ENCODE peak calls at places on chromosomes 11 and 22, in nine cellular contexts. E, K, Z, H, X, W, P, L and U are unnamed samples.
A peak's percentile ranks its signal among the peaks of the same experiment; 100 is the strongest.

GRCh38 chr11:63869686-63870085 is 30.8 kb downstream of the MARK2 start:
- DNase-seq in E (no peak), K (no peak), Z (no peak), H (no peak), X (no peak), W (no peak), P (no peak), L (no peak), U (no peak)

GRCh38 chr11:87173185-87174039 is 135.7 kb downstream of the TMEM135 start:
- DNase-seq in E (no peak), K (no peak), Z (peak; percentile 28), H (no peak), X (peak; percentile 32), W (peak; percentile 79), P (no peak), L (no peak), U (no peak)

GRCh38 chr11:44886765-44887164 is 63.9 kb downstream of the TP53I11 start:
- DNase-seq in E (no peak), K (no peak), Z (peak; percentile 34), H (no peak), X (peak; percentile 54), W (peak; percentile 84), P (no peak), L (no peak), U (no peak)

GRCh38 chr22:40588726-40589125 is 47.8 kb downstream of the MRTFA start:
- DNase-seq in E (no peak), K (no peak), Z (no peak), H (no peak), X (no peak), W (no peak), P (no peak), L (no peak), U (no peak)

GRCh38 chr11:119484741-119485605 is 62.0 kb upstream of the THY1 start:
- DNase-seq in E (no peak), K (no peak), Z (no peak), H (peak; percentile 43), X (no peak), W (no peak), P (no peak), L (no peak), U (no peak)

GRCh38 chr11:122097419-122098001 is 18.5 kb downstream of the BLID start:
- DNase-seq in E (no peak), K (no peak), Z (no peak), H (no peak), X (peak; percentile 66), W (peak; percentile 76), P (no peak), L (no peak), U (no peak)

GRCh38 chr22:33539902-33540751 is 380.1 kb downstream of the LARGE1 start:
- DNase-seq in E (peak; percentile 8), K (no peak), Z (no peak), H (peak; percentile 55), X (no peak), W (peak; percentile 17), P (peak; percentile 58), L (peak; percentile 59), U (peak; percentile 73)

GRCh38 chr11:8561461-8561860 is 32.6 kb downstream of the STK33 start:
- DNase-seq in E (no peak), K (no peak), Z (no peak), H (no peak), X (no peak), W (no peak), P (no peak), L (no peak), U (no peak)

GRCh38 chr11:96342131-96342970 is 644 bp downstream of the MAML2 start:
- DNase-seq in E (no peak), K (no peak), Z (no peak), H (no peak), X (no peak), W (peak; percentile 55), P (no peak), L (no peak), U (no peak)

GRCh38 chr11:19756675-19757475 is 44.2 kb downstream of the NAV2 start:
- DNase-seq in E (peak; percentile 53), K (no peak), Z (peak; percentile 62), H (no peak), X (no peak), W (peak; percentile 68), P (peak; percentile 47), L (no peak), U (no peak)

GRCh38 chr11:64009234-64009633 is 23.0 kb downstream of the OTUB1 start:
- DNase-seq in E (no peak), K (no peak), Z (no peak), H (peak; percentile 43), X (no peak), W (no peak), P (no peak), L (no peak), U (no peak)

GRCh38 chr11:132365650-132366049 is 995.2 kb downstream of the NTM start:
- DNase-seq in E (no peak), K (no peak), Z (no peak), H (no peak), X (no peak), W (no peak), P (no peak), L (no peak), U (no peak)

GRCh38 chr22:39234867-39235687 is 9.7 kb downstream of the PDGFB start:
- DNase-seq in E (no peak), K (no peak), Z (no peak), H (no peak), X (no peak), W (no peak), P (peak; percentile 76), L (no peak), U (no peak)

GRCh38 chr22:25050566-25050965 is 98.0 kb downstream of the KIAA1671 start:
- DNase-seq in E (no peak), K (no peak), Z (no peak), H (no peak), X (no peak), W (no peak), P (no peak), L (no peak), U (no peak)

GRCh38 chr11:10400856-10401255 is 54.2 kb upstream of the AMPD3 start:
- DNase-seq in E (no peak), K (no peak), Z (no peak), H (no peak), X (no peak), W (peak; percentile 36), P (no peak), L (no peak), U (no peak)

GRCh38 chr11:120186799-120187591 is 23.8 kb upstream of the OAF start:
- DNase-seq in E (no peak), K (no peak), Z (no peak), H (no peak), X (peak; percentile 3), W (peak; percentile 59), P (no peak), L (no peak), U (peak; percentile 61)

GRCh38 chr11:74754507-74755255 is 6.0 kb downstream of the RNF169 start:
- DNase-seq in E (no peak), K (no peak), Z (peak; percentile 57), H (no peak), X (peak; percentile 75), W (peak; percentile 96), P (no peak), L (no peak), U (no peak)

GRCh38 chr22:45204751-45205623 is 35.7 kb downstream of the KIAA0930 start:
- DNase-seq in E (no peak), K (no peak), Z (no peak), H (no peak), X (no peak), W (no peak), P (no peak), L (no peak), U (no peak)

GRCh38 chr11:10351768-10352641 is 47.1 kb downstream of the ADM start:
- DNase-seq in E (no peak), K (no peak), Z (no peak), H (peak; percentile 27), X (peak; percentile 71), W (peak; percentile 81), P (peak; percentile 72), L (no peak), U (no peak)

GRCh38 chr11:12242926-12243325 is 132.5 kb downstream of the MICAL2 start:
- DNase-seq in E (no peak), K (no peak), Z (no peak), H (no peak), X (no peak), W (no peak), P (no peak), L (no peak), U (no peak)

GRCh38 chr22:41900652-41901312 is 14.1 kb downstream of the SHISA8 start:
- DNase-seq in E (no peak), K (no peak), Z (no peak), H (no peak), X (no peak), W (no peak), P (no peak), L (no peak), U (no peak)

GRCh38 chr11:28627690-28628255 is 519.6 kb downstream of the METTL15 start:
- DNase-seq in E (no peak), K (no peak), Z (no peak), H (no peak), X (no peak), W (no peak), P (no peak), L (no peak), U (no peak)

GRCh38 chr11:45856044-45856468 is 8.8 kb downstream of the CRY2 start:
- DNase-seq in E (no peak), K (no peak), Z (no peak), H (no peak), X (no peak), W (peak; percentile 85), P (no peak), L (no peak), U (no peak)

GRCh38 chr11:43770173-43770572 is 89.6 kb downstream of the HSD17B12 start:
- DNase-seq in E (no peak), K (no peak), Z (no peak), H (no peak), X (no peak), W (no peak), P (no peak), L (no peak), U (no peak)

GRCh38 chr11:27820249-27820648 is 120.0 kb upstream of the BDNF start:
- DNase-seq in E (no peak), K (no peak), Z (no peak), H (no peak), X (no peak), W (peak; percentile 25), P (no peak), L (no peak), U (no peak)

GRCh38 chr11:55942785-55943392 is 6.7 kb upstream of the OR5I1 start:
- DNase-seq in E (no peak), K (no peak), Z (no peak), H (peak; percentile 14), X (peak; percentile 9), W (peak; percentile 1), P (no peak), L (no peak), U (no peak)

GRCh38 chr22:20234760-20235452 is 33.2 kb downstream of the RTN4R start:
- DNase-seq in E (no peak), K (no peak), Z (no peak), H (no peak), X (no peak), W (no peak), P (no peak), L (no peak), U (no peak)

GRCh38 chr22:19068784-19069271 is 53.4 kb downstream of the DGCR2 start:
- DNase-seq in E (no peak), K (no peak), Z (no peak), H (no peak), X (no peak), W (no peak), P (no peak), L (no peak), U (no peak)

GRCh38 chr11:19561011-19561410 is 151.6 kb upstream of the NAV2 start:
- DNase-seq in E (no peak), K (no peak), Z (no peak), H (no peak), X (no peak), W (peak; percentile 31), P (no peak), L (no peak), U (no peak)

GRCh38 chr11:2265396-2265795 is 5.0 kb downstream of the ASCL2 start:
- DNase-seq in E (no peak), K (no peak), Z (no peak), H (no peak), X (no peak), W (no peak), P (no peak), L (no peak), U (peak; percentile 54)

GRCh38 chr11:10401275-10401674 is 53.8 kb upstream of the AMPD3 start:
- DNase-seq in E (no peak), K (no peak), Z (no peak), H (no peak), X (no peak), W (no peak), P (peak; percentile 33), L (no peak), U (no peak)